ENCODE peak calls at places on chromosomes 16 and 17, in four cellular contexts. One of them, this sample, is unnamed.

GRCh38 chr16:69709456-69710084 is 16.8 kb downstream of the NQO1 start:
- DNase-seq in testis: no peak
- DNase-seq in posterior cingulate gyrus: no peak
- DNase-seq in activated naive CD8-positive, alpha-beta T cell treated with anti-CD3 and anti-CD28 coated beads for 36 hours: no peak
- DNase-seq in this sample: no peak

GRCh38 chr17:9792181-9792840 is 919 bp upstream of the DHRS7C start:
- DNase-seq in testis: no peak
- DNase-seq in posterior cingulate gyrus: no peak
- DNase-seq in activated naive CD8-positive, alpha-beta T cell treated with anti-CD3 and anti-CD28 coated beads for 36 hours: no peak
- DNase-seq in this sample: no peak

GRCh38 chr16:11580451-11581086 is 6.2 kb downstream of the LITAF start:
- DNase-seq in testis: no peak
- DNase-seq in posterior cingulate gyrus: no peak
- DNase-seq in activated naive CD8-positive, alpha-beta T cell treated with anti-CD3 and anti-CD28 coated beads for 36 hours: no peak
- DNase-seq in this sample: no peak

GRCh38 chr17:1617620-1618174 is 10.9 kb downstream of the SLC43A2 start:
- DNase-seq in testis: peak; percentile 36
- DNase-seq in posterior cingulate gyrus: no peak
- DNase-seq in activated naive CD8-positive, alpha-beta T cell treated with anti-CD3 and anti-CD28 coated beads for 36 hours: no peak
- DNase-seq in this sample: no peak

GRCh38 chr16:82655315-82655714 is 28.5 kb downstream of the CDH13 start:
- DNase-seq in testis: no peak
- DNase-seq in posterior cingulate gyrus: no peak
- DNase-seq in activated naive CD8-positive, alpha-beta T cell treated with anti-CD3 and anti-CD28 coated beads for 36 hours: peak; percentile 57
- DNase-seq in this sample: peak; percentile 82

GRCh38 chr16:87948119-87948545 is 3.1 kb upstream of the BANP start:
- DNase-seq in testis: no peak
- DNase-seq in posterior cingulate gyrus: peak; percentile 14
- DNase-seq in activated naive CD8-positive, alpha-beta T cell treated with anti-CD3 and anti-CD28 coated beads for 36 hours: no peak
- DNase-seq in this sample: no peak

GRCh38 chr17:48471807-48472484 is 41.9 kb upstream of the SKAP1 start:
- DNase-seq in testis: no peak
- DNase-seq in posterior cingulate gyrus: no peak
- DNase-seq in activated naive CD8-positive, alpha-beta T cell treated with anti-CD3 and anti-CD28 coated beads for 36 hours: no peak
- DNase-seq in this sample: no peak

GRCh38 chr17:82615084-82616020 is 32.9 kb downstream of the WDR45B start:
- DNase-seq in testis: no peak
- DNase-seq in posterior cingulate gyrus: peak; percentile 63
- DNase-seq in activated naive CD8-positive, alpha-beta T cell treated with anti-CD3 and anti-CD28 coated beads for 36 hours: no peak
- DNase-seq in this sample: no peak

GRCh38 chr16:1430214-1430758 is 592 bp upstream of the PERCC1 start:
- DNase-seq in testis: no peak
- DNase-seq in posterior cingulate gyrus: no peak
- DNase-seq in activated naive CD8-positive, alpha-beta T cell treated with anti-CD3 and anti-CD28 coated beads for 36 hours: no peak
- DNase-seq in this sample: no peak

GRCh38 chr17:72188801-72189200 is 68.0 kb downstream of the SOX9 start:
- DNase-seq in testis: no peak
- DNase-seq in posterior cingulate gyrus: no peak
- DNase-seq in activated naive CD8-positive, alpha-beta T cell treated with anti-CD3 and anti-CD28 coated beads for 36 hours: no peak
- DNase-seq in this sample: no peak

This sample was measured in DND-41.